ENCODE peak calls at places on chromosome 12, in nine cellular contexts. One of them, this sample, is unnamed.

GRCh38 chr12:26047401-26048226 is 77.2 kb downstream of the BHLHE41 start:
- DNase-seq in GM10248: no peak
- DNase-seq in activated B cell treated with CpG ODN at 0.5 μM for 24 hours: no peak
- DNase-seq in gastrocnemius medialis: peak; percentile 77
- DNase-seq in progenitor cell of endocrine pancreas: no peak
- DNase-seq in cardiac fibroblast: no peak
- DNase-seq in left lung: no peak
- DNase-seq in psoas muscle: no peak
- DNase-seq in right atrium auricular region: no peak
- DNase-seq in this sample: no peak

GRCh38 chr12:108241961-108242360 is 97.2 kb downstream of the CMKLR1 start:
- DNase-seq in progenitor cell of endocrine pancreas: no peak
- DNase-seq in cardiac fibroblast: no peak
- DNase-seq in activated B cell treated with CpG ODN at 0.5 μM for 24 hours: no peak
- DNase-seq in left lung: no peak
- DNase-seq in right atrium auricular region: no peak
- DNase-seq in gastrocnemius medialis: no peak
- DNase-seq in GM10248: no peak
- DNase-seq in psoas muscle: no peak
- DNase-seq in this sample: no peak

GRCh38 chr12:121712462-121713256 is at the start of gene TMEM120B:
- DNase-seq in gastrocnemius medialis: peak; percentile 85
- DNase-seq in cardiac fibroblast: peak; percentile 78
- DNase-seq in progenitor cell of endocrine pancreas: peak; percentile 78
- DNase-seq in left lung: peak; percentile 96
- DNase-seq in right atrium auricular region: peak; percentile 87
- DNase-seq in psoas muscle: peak; percentile 88
- DNase-seq in activated B cell treated with CpG ODN at 0.5 μM for 24 hours: peak; percentile 86
- DNase-seq in GM10248: peak; percentile 95
- DNase-seq in this sample: no peak

GRCh38 chr12:132772551-132772950 is 10.9 kb upstream of the ANKLE2 start:
- DNase-seq in progenitor cell of endocrine pancreas: no peak
- DNase-seq in right atrium auricular region: no peak
- DNase-seq in gastrocnemius medialis: no peak
- DNase-seq in cardiac fibroblast: no peak
- DNase-seq in psoas muscle: no peak
- DNase-seq in activated B cell treated with CpG ODN at 0.5 μM for 24 hours: peak; percentile 55
- DNase-seq in left lung: no peak
- DNase-seq in GM10248: peak; percentile 81
- DNase-seq in this sample: no peak

GRCh38 chr12:116346222-116346621 is 68.7 kb upstream of the MED13L start:
- DNase-seq in gastrocnemius medialis: no peak
- DNase-seq in cardiac fibroblast: peak; percentile 63
- DNase-seq in right atrium auricular region: no peak
- DNase-seq in progenitor cell of endocrine pancreas: no peak
- DNase-seq in psoas muscle: no peak
- DNase-seq in GM10248: no peak
- DNase-seq in activated B cell treated with CpG ODN at 0.5 μM for 24 hours: no peak
- DNase-seq in left lung: no peak
- DNase-seq in this sample: no peak

GRCh38 chr12:106246891-106247730 is 709 bp downstream of the CKAP4 start:
- DNase-seq in GM10248: peak; percentile 72
- DNase-seq in progenitor cell of endocrine pancreas: peak; percentile 51
- DNase-seq in activated B cell treated with CpG ODN at 0.5 μM for 24 hours: peak; percentile 39
- DNase-seq in psoas muscle: peak; percentile 79
- DNase-seq in gastrocnemius medialis: peak; percentile 70
- DNase-seq in right atrium auricular region: no peak
- DNase-seq in cardiac fibroblast: peak; percentile 77
- DNase-seq in left lung: peak; percentile 93
- DNase-seq in this sample: no peak

GRCh38 chr12:108237272-108237671 is 101.8 kb downstream of the CMKLR1 start:
- DNase-seq in cardiac fibroblast: no peak
- DNase-seq in GM10248: no peak
- DNase-seq in left lung: no peak
- DNase-seq in activated B cell treated with CpG ODN at 0.5 μM for 24 hours: no peak
- DNase-seq in gastrocnemius medialis: no peak
- DNase-seq in progenitor cell of endocrine pancreas: no peak
- DNase-seq in psoas muscle: no peak
- DNase-seq in right atrium auricular region: no peak
- DNase-seq in this sample: no peak

GRCh38 chr12:113591480-113591971 is 119.9 kb upstream of the LHX5 start:
- DNase-seq in activated B cell treated with CpG ODN at 0.5 μM for 24 hours: no peak
- DNase-seq in progenitor cell of endocrine pancreas: no peak
- DNase-seq in psoas muscle: no peak
- DNase-seq in left lung: no peak
- DNase-seq in GM10248: peak; percentile 63
- DNase-seq in right atrium auricular region: no peak
- DNase-seq in gastrocnemius medialis: no peak
- DNase-seq in cardiac fibroblast: no peak
- DNase-seq in this sample: no peak

GRCh38 chr12:916240-916639 is 33.3 kb downstream of the RAD52 start:
- DNase-seq in right atrium auricular region: no peak
- DNase-seq in activated B cell treated with CpG ODN at 0.5 μM for 24 hours: peak; percentile 18
- DNase-seq in cardiac fibroblast: no peak
- DNase-seq in progenitor cell of endocrine pancreas: no peak
- DNase-seq in GM10248: no peak
- DNase-seq in gastrocnemius medialis: no peak
- DNase-seq in left lung: peak; percentile 80
- DNase-seq in psoas muscle: peak; percentile 24
- DNase-seq in this sample: no peak

GRCh38 chr12:110860833-110861291 is 14.1 kb downstream of the CCDC63 start:
- DNase-seq in right atrium auricular region: no peak
- DNase-seq in left lung: no peak
- DNase-seq in gastrocnemius medialis: no peak
- DNase-seq in GM10248: no peak
- DNase-seq in progenitor cell of endocrine pancreas: no peak
- DNase-seq in activated B cell treated with CpG ODN at 0.5 μM for 24 hours: no peak
- DNase-seq in cardiac fibroblast: no peak
- DNase-seq in psoas muscle: no peak
- DNase-seq in this sample: no peak

GRCh38 chr12:68841717-68842116 is 33.7 kb downstream of the MDM2 start:
- DNase-seq in cardiac fibroblast: no peak
- DNase-seq in activated B cell treated with CpG ODN at 0.5 μM for 24 hours: no peak
- DNase-seq in GM10248: no peak
- DNase-seq in right atrium auricular region: no peak
- DNase-seq in progenitor cell of endocrine pancreas: no peak
- DNase-seq in left lung: no peak
- DNase-seq in psoas muscle: no peak
- DNase-seq in gastrocnemius medialis: no peak
- DNase-seq in this sample: no peak

GRCh38 chr12:20125259-20125919 is 242.9 kb upstream of the PDE3A start:
- DNase-seq in activated B cell treated with CpG ODN at 0.5 μM for 24 hours: no peak
- DNase-seq in progenitor cell of endocrine pancreas: no peak
- DNase-seq in psoas muscle: no peak
- DNase-seq in right atrium auricular region: no peak
- DNase-seq in gastrocnemius medialis: peak; percentile 15
- DNase-seq in left lung: no peak
- DNase-seq in GM10248: no peak
- DNase-seq in cardiac fibroblast: peak; percentile 70
- DNase-seq in this sample: no peak

GRCh38 chr12:102534899-102535298 is 54.5 kb upstream of the IGF1 start:
- DNase-seq in left lung: peak; percentile 69
- DNase-seq in GM10248: no peak
- DNase-seq in psoas muscle: no peak
- DNase-seq in progenitor cell of endocrine pancreas: no peak
- DNase-seq in activated B cell treated with CpG ODN at 0.5 μM for 24 hours: no peak
- DNase-seq in cardiac fibroblast: no peak
- DNase-seq in right atrium auricular region: no peak
- DNase-seq in gastrocnemius medialis: no peak
- DNase-seq in this sample: peak; percentile 50

GRCh38 chr12:104653730-104654328 is 197.1 kb downstream of the CHST11 start:
- DNase-seq in psoas muscle: no peak
- DNase-seq in activated B cell treated with CpG ODN at 0.5 μM for 24 hours: no peak
- DNase-seq in right atrium auricular region: no peak
- DNase-seq in gastrocnemius medialis: no peak
- DNase-seq in cardiac fibroblast: no peak
- DNase-seq in left lung: no peak
- DNase-seq in GM10248: peak; percentile 36
- DNase-seq in progenitor cell of endocrine pancreas: no peak
- DNase-seq in this sample: no peak
- TF ChIP-seq CTCF in psoas muscle: peak; percentile 17
- TF ChIP-seq CTCF in activated B cell treated with CpG ODN at 0.5 μM for 24 hours: no peak
- TF ChIP-seq CTCF in right atrium auricular region: peak; percentile 35
- TF ChIP-seq CTCF in gastrocnemius medialis: no peak
- TF ChIP-seq CTCF in cardiac fibroblast: peak; percentile 41
- TF ChIP-seq CTCF in left lung: no peak
- TF ChIP-seq CTCF in GM10248: peak; percentile 18
- TF ChIP-seq CTCF in progenitor cell of endocrine pancreas: peak; percentile 37
- TF ChIP-seq CTCF in this sample: peak; percentile 40

DNA sequence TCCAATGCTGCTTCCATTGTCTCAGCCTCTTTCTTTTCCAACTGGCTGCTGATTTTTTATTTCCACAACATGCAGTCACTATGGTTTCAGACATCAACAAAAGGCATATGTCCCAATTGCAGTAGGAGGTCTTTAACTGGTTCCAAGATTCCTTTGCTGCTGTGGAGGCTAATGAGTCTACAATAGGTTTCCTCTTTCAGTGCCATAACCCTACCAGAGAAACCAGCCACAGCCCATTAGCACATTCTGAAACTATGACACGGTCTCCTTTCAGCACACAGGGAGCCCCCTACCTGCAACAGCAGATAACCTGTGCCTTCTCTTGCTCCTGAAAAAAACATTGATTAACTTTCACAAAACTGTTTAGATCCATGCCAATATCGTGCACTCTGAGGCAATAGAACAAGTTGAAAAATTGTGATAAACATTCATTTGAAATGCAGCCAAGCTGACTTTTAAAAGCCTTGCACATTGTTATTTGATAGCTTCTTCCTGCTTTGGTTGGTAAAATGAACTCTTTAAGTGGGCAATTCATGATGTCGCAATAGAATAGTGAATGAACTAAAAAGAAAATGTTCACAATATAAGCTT is 32.4 kb downstream of the PLEKHG7 start:
- DNase-seq in right atrium auricular region: no peak
- DNase-seq in progenitor cell of endocrine pancreas: no peak
- DNase-seq in psoas muscle: no peak
- DNase-seq in gastrocnemius medialis: no peak
- DNase-seq in left lung: no peak
- DNase-seq in GM10248: no peak
- DNase-seq in activated B cell treated with CpG ODN at 0.5 μM for 24 hours: no peak
- DNase-seq in cardiac fibroblast: peak; percentile 98
- DNase-seq in this sample: peak; percentile 87
- TF ChIP-seq CTCF in right atrium auricular region: no peak
- TF ChIP-seq CTCF in progenitor cell of endocrine pancreas: peak; percentile 9
- TF ChIP-seq CTCF in psoas muscle: no peak
- TF ChIP-seq CTCF in gastrocnemius medialis: no peak
- TF ChIP-seq CTCF in left lung: no peak
- TF ChIP-seq CTCF in GM10248: no peak
- TF ChIP-seq CTCF in activated B cell treated with CpG ODN at 0.5 μM for 24 hours: no peak
- TF ChIP-seq CTCF in cardiac fibroblast: no peak
- TF ChIP-seq CTCF in this sample: no peak

GRCh38 chr12:45183263-45183662 is 32.6 kb upstream of the ANO6 start:
- DNase-seq in left lung: no peak
- DNase-seq in activated B cell treated with CpG ODN at 0.5 μM for 24 hours: no peak
- DNase-seq in GM10248: no peak
- DNase-seq in gastrocnemius medialis: no peak
- DNase-seq in cardiac fibroblast: peak; percentile 46
- DNase-seq in psoas muscle: no peak
- DNase-seq in progenitor cell of endocrine pancreas: no peak
- DNase-seq in right atrium auricular region: no peak
- DNase-seq in this sample: no peak
- TF ChIP-seq CTCF in left lung: peak; percentile 30
- TF ChIP-seq CTCF in activated B cell treated with CpG ODN at 0.5 μM for 24 hours: no peak
- TF ChIP-seq CTCF in GM10248: peak; percentile 27
- TF ChIP-seq CTCF in gastrocnemius medialis: no peak
- TF ChIP-seq CTCF in cardiac fibroblast: peak; percentile 42
- TF ChIP-seq CTCF in psoas muscle: peak; percentile 45
- TF ChIP-seq CTCF in progenitor cell of endocrine pancreas: peak; percentile 36
- TF ChIP-seq CTCF in right atrium auricular region: peak; percentile 61
- TF ChIP-seq CTCF in this sample: peak; percentile 20

DNA sequence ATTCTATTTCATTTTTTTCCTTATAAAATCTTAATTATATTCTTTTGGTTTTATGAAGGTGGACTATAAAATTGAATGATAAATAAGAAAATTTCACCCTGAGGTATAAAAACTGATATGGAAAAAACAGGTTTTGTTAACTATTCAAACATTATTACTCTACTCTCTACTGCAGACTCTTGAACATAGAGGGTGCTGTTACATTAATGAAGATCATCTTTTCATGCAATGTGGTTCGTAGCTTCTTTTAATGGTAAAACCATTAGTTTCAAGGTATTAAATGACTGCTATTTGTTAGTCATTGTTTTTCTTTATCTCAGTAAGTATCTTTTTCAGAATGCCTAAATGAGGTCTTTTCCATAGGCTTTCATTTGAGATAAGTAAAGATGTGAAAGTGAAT is 510.4 kb downstream of the SLC16A7 start:
- DNase-seq in right atrium auricular region: no peak
- DNase-seq in cardiac fibroblast: peak; percentile 53
- DNase-seq in left lung: no peak
- DNase-seq in gastrocnemius medialis: no peak
- DNase-seq in activated B cell treated with CpG ODN at 0.5 μM for 24 hours: no peak
- DNase-seq in psoas muscle: no peak
- DNase-seq in GM10248: no peak
- DNase-seq in progenitor cell of endocrine pancreas: no peak
- DNase-seq in this sample: peak; percentile 17
- TF ChIP-seq CTCF in right atrium auricular region: no peak
- TF ChIP-seq CTCF in cardiac fibroblast: peak; percentile 38
- TF ChIP-seq CTCF in left lung: no peak
- TF ChIP-seq CTCF in gastrocnemius medialis: no peak
- TF ChIP-seq CTCF in activated B cell treated with CpG ODN at 0.5 μM for 24 hours: no peak
- TF ChIP-seq CTCF in psoas muscle: no peak
- TF ChIP-seq CTCF in GM10248: no peak
- TF ChIP-seq CTCF in progenitor cell of endocrine pancreas: no peak
- TF ChIP-seq CTCF in this sample: no peak

DNA sequence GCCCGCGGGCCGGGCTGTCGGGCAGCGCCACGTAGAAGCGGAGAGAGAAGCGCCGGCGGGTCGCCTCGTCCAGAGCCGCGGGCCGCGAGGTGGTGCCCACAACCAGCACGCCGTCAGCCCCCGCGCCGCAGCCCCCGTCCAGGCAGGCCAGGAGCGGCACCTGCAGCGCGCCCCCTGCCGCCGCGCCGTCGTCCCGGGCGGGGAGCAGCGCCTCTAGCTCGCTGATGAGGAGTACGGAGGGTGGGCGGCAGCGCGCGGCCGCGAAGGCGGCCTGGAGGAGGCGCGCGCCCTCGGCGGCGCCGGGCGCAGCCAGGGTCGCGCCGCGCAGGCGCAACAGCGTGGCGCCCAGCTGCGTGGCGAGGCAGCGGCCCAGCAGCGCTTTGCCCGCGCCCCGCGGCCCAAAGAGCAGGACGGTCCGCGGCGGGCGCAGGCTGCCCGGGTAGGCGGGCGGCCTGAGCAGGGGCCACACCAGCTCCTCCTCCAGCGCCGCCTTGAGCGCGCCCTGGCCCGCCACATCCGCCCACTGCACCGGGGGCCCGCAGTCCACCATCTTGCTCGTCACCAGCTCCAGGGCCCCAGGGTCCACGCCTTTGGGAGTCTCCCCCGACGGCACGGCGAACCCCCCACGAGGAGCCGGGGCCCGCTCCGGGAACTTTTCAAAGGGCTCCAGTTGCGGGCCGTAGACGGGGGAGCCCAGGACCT is 27.6 kb downstream of the FIGNL2 start:
- DNase-seq in left lung: peak; percentile 86
- DNase-seq in right atrium auricular region: no peak
- DNase-seq in progenitor cell of endocrine pancreas: peak; percentile 47
- DNase-seq in gastrocnemius medialis: no peak
- DNase-seq in cardiac fibroblast: peak; percentile 45
- DNase-seq in GM10248: peak; percentile 55
- DNase-seq in psoas muscle: peak; percentile 64
- DNase-seq in activated B cell treated with CpG ODN at 0.5 μM for 24 hours: peak; percentile 74
- DNase-seq in this sample: no peak
- TF ChIP-seq CTCF in left lung: peak; percentile 24
- TF ChIP-seq CTCF in right atrium auricular region: peak; percentile 35
- TF ChIP-seq CTCF in progenitor cell of endocrine pancreas: peak; percentile 45
- TF ChIP-seq CTCF in gastrocnemius medialis: no peak
- TF ChIP-seq CTCF in cardiac fibroblast: no peak
- TF ChIP-seq CTCF in GM10248: peak; percentile 47
- TF ChIP-seq CTCF in psoas muscle: no peak
- TF ChIP-seq CTCF in activated B cell treated with CpG ODN at 0.5 μM for 24 hours: no peak
- TF ChIP-seq CTCF in this sample: no peak